ENCODE peak calls at places on chromosome 1, in five cellular contexts. W is fibroblast of mammary gland; S is CD8-positive, alpha-beta T cell; Z is body of pancreas; I is GM20000. G is an unnamed sample.

GRCh38 chr1:107914144-107914543 is 50.8 kb downstream of the VAV3 start:
- DNase-seq in S (no peak), I (no peak), W (no peak), Z (no peak), G (no peak)

GRCh38 chr1:67333603-67334002 is 25.9 kb downstream of the IL12RB2 start:
- DNase-seq in I (no peak), Z (no peak), S (no peak), W (no peak), G (no peak)

GRCh38 chr1:14946567-14947285 is 206.8 kb upstream of the TMEM51 start:
- DNase-seq in S (no peak), W (peak), I (no peak), Z (no peak), G (no peak)

GRCh38 chr1:11943619-11944018 is 9.1 kb downstream of the PLOD1 start:
- DNase-seq in S (no peak), I (no peak), Z (no peak), W (no peak), G (no peak)

GRCh38 chr1:235079443-235079967 is 49.1 kb downstream of the TOMM20 start:
- DNase-seq in W (peak), I (no peak), S (no peak), Z (peak), G (peak)

GRCh38 chr1:107243461-107243860 is 102.6 kb downstream of the NTNG1 start:
- DNase-seq in Z (no peak), I (no peak), S (no peak), W (no peak), G (no peak)

GRCh38 chr1:225882699-225883615 is 777 bp upstream of the TMEM63A start:
- DNase-seq in I (peak), Z (peak), S (peak), W (peak), G (peak)

GRCh38 chr1:10506677-10507047 is 31.9 kb downstream of the PEX14 start:
- DNase-seq in S (no peak), Z (no peak), W (no peak), I (no peak), G (no peak)

GRCh38 chr1:205396972-205397616 is 24.8 kb downstream of the LEMD1 start:
- DNase-seq in I (peak), S (no peak), Z (peak), W (peak), G (peak)

GRCh38 chr1:15417365-15417934 is 7.8 kb downstream of the EFHD2 start:
- DNase-seq in Z (peak), W (peak), S (peak), I (no peak), G (peak)

GRCh38 chr1:6501414-6501813 is 9.9 kb upstream of the PLEKHG5 start:
- DNase-seq in S (no peak), I (no peak), W (no peak), Z (no peak), G (no peak)
- TF ChIP-seq CTCF in S (no peak), I (no peak), W (no peak), Z (no peak), G (no peak)

GRCh38 chr1:180482425-180483275 is 19.7 kb downstream of the ACBD6 start:
- DNase-seq in I (peak), S (no peak), W (peak), Z (no peak), G (peak)
- TF ChIP-seq CTCF in I (peak), S (peak), W (peak), Z (peak), G (peak)

GRCh38 chr1:40155910-40156309 is 5.3 kb upstream of the RLF start:
- DNase-seq in W (no peak), Z (no peak), I (no peak), S (no peak), G (no peak)
- TF ChIP-seq CTCF in W (no peak), Z (no peak), I (no peak), S (no peak), G (no peak)

GRCh38 chr1:36366091-36366661 is 19.5 kb downstream of the STK40 start:
- DNase-seq in Z (no peak), W (peak), S (peak), I (no peak), G (no peak)
- TF ChIP-seq CTCF in Z (no peak), W (no peak), S (peak), I (no peak), G (peak)

DNA sequence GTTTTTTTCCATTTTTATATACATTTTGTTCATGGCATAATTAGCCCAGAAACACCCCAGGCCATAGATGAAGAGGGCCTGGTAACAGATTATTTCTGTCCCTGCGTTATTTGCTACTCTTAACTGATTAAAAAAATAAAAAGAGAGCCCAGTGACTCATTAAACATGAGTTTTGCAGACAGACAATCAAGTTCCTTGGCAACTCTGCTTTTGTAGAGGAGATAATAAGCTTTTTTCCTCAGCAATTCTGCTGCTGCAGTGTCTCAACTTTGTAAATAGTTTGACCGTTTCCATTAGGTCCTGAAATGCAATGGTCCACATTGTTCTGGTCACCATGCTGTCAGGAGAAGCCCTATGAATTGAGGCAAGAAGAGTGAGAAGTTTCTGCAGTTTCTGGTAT is 139.7 kb downstream of the ZZZ3 start:
- DNase-seq in W (peak), S (no peak), Z (no peak), I (no peak), G (no peak)
- TF ChIP-seq CTCF in W (no peak), S (no peak), Z (no peak), I (no peak), G (no peak)

GRCh38 chr1:27350673-27351540 is 9.1 kb downstream of the SYTL1 start:
- DNase-seq in W (no peak), Z (no peak), S (no peak), I (no peak), G (no peak)
- TF ChIP-seq CTCF in W (no peak), Z (no peak), S (no peak), I (no peak), G (no peak)

GRCh38 chr1:203049576-203050180 is 23.4 kb downstream of the PPFIA4 start:
- DNase-seq in I (no peak), W (no peak), S (no peak), Z (no peak), G (no peak)

GRCh38 chr1:203046984-203047630 is 20.8 kb downstream of the PPFIA4 start:
- DNase-seq in S (no peak), Z (no peak), W (peak), I (no peak), G (no peak)

GRCh38 chr1:203049077-203049476 is 22.8 kb downstream of the PPFIA4 start:
- DNase-seq in S (no peak), W (no peak), Z (no peak), I (no peak), G (no peak)

GRCh38 chr1:203048086-203048485 is 21.8 kb downstream of the PPFIA4 start:
- DNase-seq in I (no peak), S (no peak), W (no peak), Z (no peak), G (no peak)

GRCh38 chr1:203048555-203049051 is 22.3 kb downstream of the PPFIA4 start:
- DNase-seq in I (no peak), W (no peak), Z (no peak), S (no peak), G (no peak)
- TF ChIP-seq CTCF in I (no peak), W (no peak), Z (no peak), S (no peak), G (no peak)

GRCh38 chr1:160774886-160775719 is 20.9 kb upstream of the LY9 start:
- DNase-seq in Z (no peak), I (no peak), W (no peak), S (no peak), G (no peak)

GRCh38 chr1:160779662-160780397 is 16.1 kb upstream of the LY9 start:
- DNase-seq in S (peak), Z (no peak), W (no peak), I (peak), G (no peak)

GRCh38 chr1:160778976-160779375 is 17.0 kb upstream of the LY9 start:
- DNase-seq in I (no peak), W (no peak), Z (no peak), S (no peak), G (no peak)

GRCh38 chr1:160776178-160776577 is 19.8 kb upstream of the LY9 start:
- DNase-seq in I (no peak), W (no peak), S (no peak), Z (no peak), G (no peak)

DNA sequence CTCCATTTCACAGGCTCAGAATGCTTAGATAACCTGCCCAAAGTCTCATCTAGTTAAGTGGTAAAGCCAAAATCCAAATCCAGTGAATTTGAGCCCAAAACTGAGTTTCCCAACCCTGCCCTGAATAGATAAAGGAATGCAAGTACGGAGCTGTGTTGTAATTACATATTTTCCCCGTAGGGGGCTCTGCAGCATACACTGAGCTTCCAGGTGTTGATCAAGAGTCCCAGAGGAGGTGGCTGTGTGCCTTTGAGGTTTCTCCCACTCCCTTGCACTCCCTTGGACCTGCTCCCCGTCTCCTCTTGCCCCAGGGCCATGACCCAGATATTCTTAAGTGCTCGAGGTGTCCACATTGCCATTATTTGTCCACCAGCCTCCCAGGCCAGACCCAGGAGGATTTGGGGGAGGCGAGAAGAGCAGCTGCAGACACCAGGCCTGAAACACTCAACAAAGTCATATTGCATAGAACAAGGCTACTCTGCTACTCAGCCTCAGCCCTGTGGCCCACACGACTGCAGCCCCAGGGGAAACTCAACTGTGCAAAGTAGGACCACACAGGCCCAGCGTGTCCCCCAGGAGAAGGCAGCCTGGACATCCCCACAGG is 18.4 kb upstream of the LY9 start:
- DNase-seq in Z (peak), I (peak), S (peak), W (peak), G (peak)
- TF ChIP-seq CTCF in Z (peak), I (peak), S (peak), W (peak), G (peak)

G was measured in GM10248.